ENCODE peak calls at places on chromosome 7, in six cellular contexts. K, G, L, R, C and X are unnamed samples.

GRCh38 chr7:33072471-33072870 is 9.9 kb upstream of the NT5C3A start:
- DNase-seq in L (peak; percentile 7), C (no peak), K (no peak), R (no peak), G (no peak), X (no peak)

GRCh38 chr7:3916146-3916545 is 615.1 kb downstream of the SDK1 start:
- DNase-seq in K (no peak), C (no peak), L (no peak), R (no peak), G (no peak), X (no peak)

GRCh38 chr7:21044384-21044783 is 257.7 kb upstream of the SP8 start:
- DNase-seq in L (no peak), G (no peak), K (no peak), R (no peak), C (no peak), X (no peak)

GRCh38 chr7:6262206-6262605 is 10.2 kb downstream of the CYTH3 start:
- DNase-seq in K (no peak), C (no peak), G (no peak), R (no peak), L (no peak), X (no peak)

GRCh38 chr7:149771199-149771636 is 2.2 kb downstream of the ZNF467 start:
- DNase-seq in G (peak; percentile 90), K (no peak), R (peak; percentile 22), C (no peak), L (no peak), X (no peak)

GRCh38 chr7:33155811-33156210 is 26.4 kb downstream of the BBS9 start:
- DNase-seq in G (no peak), R (peak; percentile 4), C (no peak), K (no peak), L (no peak), X (no peak)

GRCh38 chr7:46244752-46245151 is 323.7 kb upstream of the IGFBP3 start:
- DNase-seq in L (no peak), C (no peak), G (no peak), K (no peak), R (no peak), X (no peak)

GRCh38 chr7:80018941-80019808 is 115.5 kb upstream of the GNAI1 start:
- DNase-seq in C (no peak), L (no peak), K (peak; percentile 25), R (peak; percentile 56), G (no peak), X (peak; percentile 25)

GRCh38 chr7:108015740-108016139 is 12.8 kb upstream of the LAMB1 start:
- DNase-seq in R (no peak), C (no peak), K (no peak), L (no peak), G (no peak), X (no peak)

GRCh38 chr7:45709168-45710034 is 135.2 kb downstream of the ADCY1 start:
- DNase-seq in R (no peak), C (no peak), G (peak; percentile 77), K (no peak), L (no peak), X (no peak)

GRCh38 chr7:141072548-141073172 is 1.2 kb upstream of the TMEM178B start:
- DNase-seq in R (peak; percentile 87), C (no peak), K (peak; percentile 40), G (no peak), L (peak; percentile 79), X (no peak)

DNA sequence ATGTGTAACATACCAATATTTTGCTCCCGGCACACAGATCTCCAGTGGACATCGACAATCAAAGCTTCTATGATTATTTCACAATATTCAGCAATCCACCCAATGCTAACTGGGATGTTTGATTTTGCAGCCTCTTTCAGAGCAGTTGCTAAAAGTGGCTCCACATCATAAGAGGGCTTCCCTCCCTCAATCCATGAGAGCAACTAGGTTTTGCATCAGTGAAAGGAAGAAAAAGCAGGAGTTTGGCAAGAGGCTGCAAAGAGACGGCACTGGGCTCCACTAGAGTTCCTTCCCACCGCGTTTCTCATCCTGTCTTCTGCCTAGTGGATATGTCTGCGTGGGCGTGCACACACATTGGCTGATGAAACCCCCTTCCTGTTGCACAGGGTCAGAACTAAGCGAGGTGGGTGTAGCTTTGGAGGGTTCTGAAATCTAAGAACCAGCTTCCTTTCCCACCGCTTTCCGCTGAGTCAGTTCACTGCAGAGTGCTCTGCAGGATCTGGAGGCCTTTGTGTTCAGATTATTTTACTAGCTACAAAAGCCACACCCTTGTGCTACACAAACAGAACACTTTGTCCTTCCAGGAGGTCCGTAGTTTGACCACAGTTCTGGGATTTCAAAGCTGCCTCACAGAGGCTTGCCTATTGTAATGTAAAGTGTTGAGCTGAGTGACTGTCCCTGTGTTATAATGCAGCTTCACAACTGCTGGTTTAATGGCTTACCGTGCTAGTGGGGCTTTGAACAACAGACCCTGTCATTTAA is 28.1 kb downstream of the ARL4A start:
- DNase-seq in K (peak; percentile 29), R (peak; percentile 65), G (peak; percentile 81), L (peak; percentile 89), C (no peak), X (peak; percentile 41)
- TF ChIP-seq POLR2A in K (no peak), R (no peak), G (no peak), L (no peak), C (no peak), X (peak; percentile 44)

DNA sequence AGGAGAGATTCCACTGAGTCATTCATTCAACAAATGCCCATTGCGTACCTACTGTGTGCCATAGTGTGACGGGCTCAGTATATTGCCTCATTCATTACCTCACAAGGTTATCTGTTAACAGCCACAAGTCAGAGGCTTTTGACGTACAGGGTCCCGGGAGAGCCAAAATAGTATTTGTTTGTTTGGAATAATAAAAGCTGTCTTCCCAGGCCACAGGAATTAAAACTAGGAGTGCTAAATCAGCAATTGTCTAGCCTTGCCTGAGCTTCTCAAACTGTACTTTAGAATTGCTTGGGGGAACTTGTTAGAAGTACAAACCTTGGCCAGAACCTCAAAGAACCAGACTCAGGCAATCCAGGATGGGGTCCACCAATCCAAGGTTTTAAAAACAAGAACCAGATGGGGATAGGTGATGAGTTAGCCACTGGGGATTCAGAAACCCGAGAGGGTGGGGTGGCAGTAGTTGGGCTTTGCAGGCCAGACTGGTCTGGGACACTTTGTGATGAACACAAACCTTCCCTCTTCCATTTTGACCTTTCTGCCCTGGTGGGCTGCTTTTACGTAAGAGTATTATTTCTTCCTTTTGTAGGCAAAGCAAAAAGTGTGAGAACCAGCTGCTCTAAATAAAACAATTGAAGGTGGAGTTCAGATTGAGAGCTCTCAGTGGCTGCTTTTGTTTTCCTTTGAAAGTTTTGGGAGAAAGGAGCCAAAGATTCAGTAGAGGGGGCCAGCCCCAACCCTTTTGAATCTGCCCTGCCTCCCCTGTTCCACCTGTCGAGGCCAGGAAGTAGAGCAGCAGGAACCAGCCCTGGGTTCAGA is 113.0 kb upstream of the ANLN start:
- DNase-seq in L (no peak), R (no peak), C (no peak), G (no peak), K (no peak), X (no peak)
- H3K4me1 ChIP-seq in L (peaks cover 8% of the 10 kb centered on the region), R (peaks cover 10% of the 10 kb centered on the region), C (no peaks in the 10 kb centered on the region), G (peaks cover 5% of the 10 kb centered on the region), K (peaks cover 35% of the 10 kb centered on the region), X (no peaks in the 10 kb centered on the region)

DNA sequence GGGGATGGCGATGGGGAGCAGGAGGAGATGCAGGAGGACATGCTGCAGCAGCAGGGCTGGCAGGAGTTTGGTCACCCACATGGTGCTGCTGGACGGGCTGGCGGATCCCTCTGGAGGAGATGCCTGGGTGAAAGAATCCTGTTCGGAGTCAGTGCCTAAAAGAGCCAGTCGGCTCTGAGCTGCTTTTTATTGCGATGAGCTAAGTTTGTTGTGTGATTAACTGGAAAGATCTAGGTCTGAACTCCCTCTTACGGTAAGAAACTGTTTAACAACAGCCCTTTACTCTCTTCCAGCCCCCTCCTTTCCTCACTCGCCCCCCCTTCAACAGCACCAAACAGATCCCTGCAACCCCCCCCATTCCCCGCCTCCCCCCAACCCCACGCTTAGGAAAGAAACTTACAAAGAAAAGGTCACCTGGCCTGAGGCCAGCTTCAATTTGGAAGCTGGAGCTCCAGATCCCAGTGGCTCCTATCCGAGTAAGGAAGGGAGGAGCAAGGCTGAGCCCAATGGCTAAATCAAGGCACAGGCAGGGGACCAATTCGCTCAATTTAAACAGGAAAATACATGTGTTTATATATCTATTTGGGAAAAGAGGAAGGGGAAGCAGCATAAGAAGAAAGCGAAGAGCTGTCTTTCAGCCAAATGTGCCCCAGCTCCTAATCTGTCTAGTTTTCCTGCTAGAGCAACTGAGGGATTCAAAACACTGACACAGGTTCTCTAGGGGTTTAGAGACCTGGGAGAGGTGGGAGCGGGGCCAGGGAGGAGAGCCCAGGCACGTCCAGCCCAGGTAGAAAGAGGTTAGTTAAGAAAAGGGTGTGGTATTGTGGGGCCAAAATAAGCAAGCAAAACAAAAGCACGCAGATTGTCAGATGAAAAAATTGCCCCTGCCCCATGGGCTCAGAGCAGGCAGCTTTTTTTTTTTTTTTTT is at the start of gene HGF:
- DNase-seq in G (peak; percentile 78), K (peak; percentile 42), L (peak; percentile 34), R (peak; percentile 33), C (no peak), X (peak; percentile 67)
- H3K4me3 ChIP-seq in G (peak within 1 kb of the TSS; percentile 13), K (peak within 1 kb of the TSS; percentile 30), L (peak within 1 kb of the TSS; percentile 16), R (no peak within 1 kb of the TSS), C (peak within 1 kb of the TSS; percentile 43), X (peak within 1 kb of the TSS; percentile 28)

DNA sequence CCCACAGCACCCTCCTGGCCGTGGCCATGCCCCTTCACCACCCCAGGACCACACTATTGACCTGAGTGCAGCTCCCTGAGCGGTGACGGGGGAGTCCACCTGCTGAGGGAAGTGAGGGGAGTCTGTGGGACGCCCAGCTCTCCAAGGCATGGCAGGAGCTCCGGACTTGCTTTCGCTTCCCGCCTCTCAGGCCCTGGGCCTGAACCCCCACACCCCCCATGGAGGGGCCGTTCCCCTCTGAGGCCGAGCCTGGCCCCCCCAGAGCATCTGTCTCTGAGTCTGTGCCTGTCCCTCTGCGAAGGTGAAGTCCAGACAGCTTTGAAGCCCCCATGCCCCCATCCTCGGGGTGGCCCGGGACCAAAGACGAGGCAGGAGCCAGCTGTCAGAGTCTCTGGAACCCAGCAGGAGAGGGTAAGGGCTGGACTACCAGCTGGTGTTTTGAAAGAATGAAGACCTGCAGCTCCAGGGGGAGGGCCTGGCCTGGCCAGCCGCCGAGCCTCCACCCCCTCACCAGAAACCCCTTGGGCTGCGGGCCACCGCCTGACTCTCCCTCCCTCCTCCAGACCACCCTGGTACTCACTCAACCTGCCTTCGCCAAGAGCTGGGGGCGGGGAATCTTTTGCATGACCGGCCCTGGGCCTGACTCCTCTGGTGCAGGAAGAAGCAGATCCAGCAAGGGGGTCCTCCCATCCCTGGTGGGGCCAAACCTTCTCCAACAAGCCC is 114.0 kb downstream of the PDGFA start:
- DNase-seq in K (peak; percentile 33), L (no peak), G (peak; percentile 61), C (no peak), R (no peak), X (peak; percentile 33)
- TF ChIP-seq POLR2A in K (no peak), L (no peak), G (no peak), C (no peak), R (no peak), X (no peak)

GRCh38 chr7:129066290-129067131 is 11.6 kb upstream of the TNPO3 start:
- DNase-seq in R (no peak), K (no peak), L (no peak), C (no peak), G (no peak), X (no peak)

GRCh38 chr7:129073204-129073603 is 18.3 kb upstream of the TNPO3 start:
- DNase-seq in G (no peak), L (no peak), C (no peak), R (no peak), K (no peak), X (no peak)

GRCh38 chr7:129072410-129073063 is 17.6 kb upstream of the TNPO3 start:
- DNase-seq in K (no peak), G (no peak), C (no peak), R (no peak), L (no peak), X (no peak)

GRCh38 chr7:129067943-129068548 is 13.1 kb upstream of the TNPO3 start:
- DNase-seq in G (no peak), R (no peak), C (no peak), L (no peak), K (no peak), X (no peak)

GRCh38 chr7:129069021-129069420 is 14.1 kb upstream of the TNPO3 start:
- DNase-seq in K (no peak), R (no peak), L (no peak), C (no peak), G (no peak), X (no peak)
- H3K4me1 ChIP-seq in K (peaks cover 2% of the 10 kb centered on the region), R (no peaks in the 10 kb centered on the region), L (no peaks in the 10 kb centered on the region), C (peaks cover 20% of the 10 kb centered on the region), G (no peaks in the 10 kb centered on the region), X (no peaks in the 10 kb centered on the region)